ENCODE peak calls at places on chromosomes 13 and 19, in ten cellular contexts. I is amniotic epithelial cell; Y is aorta; W is effector memory CD4-positive, alpha-beta T cell; T is midbrain; K is RWPE2; L is H9; Z is stimulated activated CD4-positive, alpha-beta T cell treated with anti-CD3 and anti-CD28 coated beads, Interleukin-15, amount 100 ng/mL, for 1 hour; U is uterus; B is AML-193. C is an unnamed sample.

GRCh38 chr19:6161271-6161850 is 25.9 kb downstream of the ACSBG2 start:
- DNase-seq in I (no peak), Y (no peak), W (peak), T (no peak), K (peak), L (peak), Z (peak), U (peak), B (peak), C (peak)

GRCh38 chr13:100941811-100942361 is 267.3 kb upstream of the TMTC4 start:
- DNase-seq in I (no peak), Y (no peak), W (no peak), T (no peak), K (no peak), L (no peak), Z (no peak), U (no peak), B (no peak), C (no peak)

GRCh38 chr13:47211106-47211505 is 314.3 kb upstream of the HTR2A start:
- DNase-seq in I (peak), Y (no peak), W (no peak), T (no peak), K (no peak), L (peak), Z (no peak), U (no peak), B (no peak), C (no peak)

GRCh38 chr13:75666646-75667351 is 30.7 kb downstream of the LMO7 start:
- DNase-seq in I (peak), Y (no peak), W (no peak), T (no peak), K (no peak), L (no peak), Z (no peak), U (no peak), B (no peak), C (no peak)

GRCh38 chr13:103349664-103350063 is 283.4 kb upstream of the SLC10A2 start:
- DNase-seq in I (no peak), Y (no peak), W (no peak), T (no peak), K (no peak), L (no peak), Z (no peak), U (no peak), B (no peak), C (no peak)

GRCh38 chr13:97030705-97031452 is 36.6 kb upstream of the OXGR1 start:
- DNase-seq in I (peak), Y (no peak), W (no peak), T (no peak), K (no peak), L (no peak), Z (no peak), U (no peak), B (no peak), C (no peak)

GRCh38 chr13:100620792-100621191 is 32.2 kb upstream of the GGACT start:
- DNase-seq in I (no peak), Y (no peak), W (no peak), T (no peak), K (no peak), L (no peak), Z (no peak), U (no peak), B (no peak), C (no peak)

GRCh38 chr13:103803349-103803748 is 737.1 kb upstream of the SLC10A2 start:
- DNase-seq in I (no peak), Y (no peak), W (no peak), T (no peak), K (no peak), L (no peak), Z (no peak), U (no peak), B (no peak), C (no peak)

GRCh38 chr13:94209110-94209509 is 270.4 kb downstream of the DCT start:
- DNase-seq in I (peak), Y (no peak), W (no peak), T (no peak), K (no peak), L (no peak), Z (no peak), U (no peak), B (no peak), C (no peak)

GRCh38 chr19:35507561-35507960 is 5.9 kb downstream of the DMKN start:
- DNase-seq in I (no peak), Y (no peak), W (no peak), T (no peak), K (no peak), L (no peak), Z (no peak), U (no peak), B (no peak), C (no peak)

GRCh38 chr19:15251010-15251748 is 18.9 kb upstream of the EPHX3 start:
- DNase-seq in I (peak), Y (peak), W (no peak), T (no peak), K (no peak), L (no peak), Z (no peak), U (peak), B (no peak), C (no peak)

GRCh38 chr19:45275370-45275971 is 24.4 kb downstream of the MARK4 start:
- DNase-seq in I (no peak), Y (no peak), W (no peak), T (no peak), K (no peak), L (no peak), Z (no peak), U (no peak), B (no peak), C (no peak)

GRCh38 chr19:2261438-2262172 is 5.4 kb upstream of the JSRP1 start:
- DNase-seq in I (no peak), Y (no peak), W (peak), T (no peak), K (no peak), L (no peak), Z (no peak), U (no peak), B (peak), C (no peak)

C was measured in lung.